ENCODE peak calls at places on chromosomes 5 and 9, in eight cellular contexts. One of them, this sample, is unnamed.

GRCh38 chr9:114001410-114001685 is 76.8 kb downstream of the AMBP start:
- DNase-seq in iPS DF 19.7: no peak
- DNase-seq in A549: no peak
- DNase-seq in Right ventricle myocardium superior: no peak
- DNase-seq in ACHN: no peak
- DNase-seq in fibroblast of the conjunctiva: no peak
- DNase-seq in GM20000: no peak
- DNase-seq in activated T-cell treated with anti-CD3 and anti-CD28 coated beads for 4 hours: no peak
- DNase-seq in this sample: no peak

GRCh38 chr9:100287186-100287585 is 65.6 kb downstream of the TEX10 start:
- DNase-seq in Right ventricle myocardium superior: no peak
- DNase-seq in A549: no peak
- DNase-seq in fibroblast of the conjunctiva: no peak
- DNase-seq in iPS DF 19.7: no peak
- DNase-seq in activated T-cell treated with anti-CD3 and anti-CD28 coated beads for 4 hours: no peak
- DNase-seq in GM20000: no peak
- DNase-seq in ACHN: no peak
- DNase-seq in this sample: no peak

GRCh38 chr5:68661237-68661636 is 432.6 kb upstream of the SLC30A5 start:
- DNase-seq in iPS DF 19.7: no peak
- DNase-seq in GM20000: peak; percentile 32
- DNase-seq in fibroblast of the conjunctiva: no peak
- DNase-seq in A549: peak; percentile 13
- DNase-seq in ACHN: peak; percentile 7
- DNase-seq in Right ventricle myocardium superior: no peak
- DNase-seq in activated T-cell treated with anti-CD3 and anti-CD28 coated beads for 4 hours: no peak
- DNase-seq in this sample: no peak

GRCh38 chr5:6676702-6677101 is 36.5 kb upstream of the TENT4A start:
- DNase-seq in iPS DF 19.7: no peak
- DNase-seq in Right ventricle myocardium superior: no peak
- DNase-seq in fibroblast of the conjunctiva: no peak
- DNase-seq in activated T-cell treated with anti-CD3 and anti-CD28 coated beads for 4 hours: no peak
- DNase-seq in A549: no peak
- DNase-seq in GM20000: no peak
- DNase-seq in ACHN: no peak
- DNase-seq in this sample: no peak

GRCh38 chr5:16025681-16026080 is 153.9 kb downstream of the MARCHF11 start:
- DNase-seq in ACHN: no peak
- DNase-seq in fibroblast of the conjunctiva: no peak
- DNase-seq in Right ventricle myocardium superior: no peak
- DNase-seq in A549: no peak
- DNase-seq in activated T-cell treated with anti-CD3 and anti-CD28 coated beads for 4 hours: no peak
- DNase-seq in iPS DF 19.7: no peak
- DNase-seq in GM20000: no peak
- DNase-seq in this sample: no peak

GRCh38 chr5:173371400-173371799 is 43.2 kb upstream of the STC2 start:
- DNase-seq in activated T-cell treated with anti-CD3 and anti-CD28 coated beads for 4 hours: no peak
- DNase-seq in A549: no peak
- DNase-seq in iPS DF 19.7: no peak
- DNase-seq in fibroblast of the conjunctiva: no peak
- DNase-seq in ACHN: no peak
- DNase-seq in GM20000: no peak
- DNase-seq in Right ventricle myocardium superior: no peak
- DNase-seq in this sample: no peak

GRCh38 chr5:142301487-142302035 is 23.3 kb downstream of the SPRY4 start:
- DNase-seq in A549: no peak
- DNase-seq in GM20000: no peak
- DNase-seq in activated T-cell treated with anti-CD3 and anti-CD28 coated beads for 4 hours: no peak
- DNase-seq in Right ventricle myocardium superior: no peak
- DNase-seq in fibroblast of the conjunctiva: no peak
- DNase-seq in ACHN: no peak
- DNase-seq in iPS DF 19.7: no peak
- DNase-seq in this sample: no peak

GRCh38 chr5:163498886-163499285 is 6.5 kb upstream of the MAT2B start:
- DNase-seq in GM20000: no peak
- DNase-seq in activated T-cell treated with anti-CD3 and anti-CD28 coated beads for 4 hours: no peak
- DNase-seq in A549: no peak
- DNase-seq in Right ventricle myocardium superior: no peak
- DNase-seq in iPS DF 19.7: no peak
- DNase-seq in ACHN: peak; percentile 34
- DNase-seq in fibroblast of the conjunctiva: no peak
- DNase-seq in this sample: no peak

GRCh38 chr5:73323466-73323865 is 125.1 kb downstream of the FOXD1 start:
- DNase-seq in GM20000: no peak
- DNase-seq in fibroblast of the conjunctiva: no peak
- DNase-seq in Right ventricle myocardium superior: no peak
- DNase-seq in iPS DF 19.7: no peak
- DNase-seq in ACHN: no peak
- DNase-seq in A549: no peak
- DNase-seq in activated T-cell treated with anti-CD3 and anti-CD28 coated beads for 4 hours: no peak
- DNase-seq in this sample: no peak

GRCh38 chr5:15980835-15981234 is 198.8 kb downstream of the MARCHF11 start:
- DNase-seq in GM20000: no peak
- DNase-seq in iPS DF 19.7: no peak
- DNase-seq in A549: no peak
- DNase-seq in activated T-cell treated with anti-CD3 and anti-CD28 coated beads for 4 hours: no peak
- DNase-seq in Right ventricle myocardium superior: no peak
- DNase-seq in fibroblast of the conjunctiva: no peak
- DNase-seq in ACHN: no peak
- DNase-seq in this sample: no peak

GRCh38 chr9:35686222-35687203 is 3.2 kb downstream of the TPM2 start:
- DNase-seq in fibroblast of the conjunctiva: peak; percentile 62
- DNase-seq in Right ventricle myocardium superior: no peak
- DNase-seq in A549: no peak
- DNase-seq in iPS DF 19.7: no peak
- DNase-seq in ACHN: no peak
- DNase-seq in activated T-cell treated with anti-CD3 and anti-CD28 coated beads for 4 hours: no peak
- DNase-seq in GM20000: no peak
- DNase-seq in this sample: no peak

GRCh38 chr5:171484460-171484899 is 65.0 kb downstream of the FGF18 start:
- DNase-seq in activated T-cell treated with anti-CD3 and anti-CD28 coated beads for 4 hours: peak; percentile 46
- DNase-seq in GM20000: peak; percentile 70
- DNase-seq in Right ventricle myocardium superior: no peak
- DNase-seq in ACHN: no peak
- DNase-seq in fibroblast of the conjunctiva: no peak
- DNase-seq in iPS DF 19.7: no peak
- DNase-seq in A549: peak; percentile 73
- DNase-seq in this sample: no peak

GRCh38 chr5:100313657-100314056 is 221.5 kb upstream of the FAM174A start:
- DNase-seq in activated T-cell treated with anti-CD3 and anti-CD28 coated beads for 4 hours: no peak
- DNase-seq in iPS DF 19.7: no peak
- DNase-seq in A549: no peak
- DNase-seq in fibroblast of the conjunctiva: no peak
- DNase-seq in GM20000: no peak
- DNase-seq in ACHN: no peak
- DNase-seq in Right ventricle myocardium superior: no peak
- DNase-seq in this sample: no peak

GRCh38 chr9:136385015-136385414 is 11.5 kb upstream of the CARD9 start:
- DNase-seq in ACHN: no peak
- DNase-seq in A549: no peak
- DNase-seq in GM20000: no peak
- DNase-seq in activated T-cell treated with anti-CD3 and anti-CD28 coated beads for 4 hours: no peak
- DNase-seq in Right ventricle myocardium superior: no peak
- DNase-seq in fibroblast of the conjunctiva: no peak
- DNase-seq in iPS DF 19.7: no peak
- DNase-seq in this sample: no peak

GRCh38 chr9:136900988-136901515 is 14.7 kb downstream of the TRAF2 start:
- DNase-seq in fibroblast of the conjunctiva: no peak
- DNase-seq in activated T-cell treated with anti-CD3 and anti-CD28 coated beads for 4 hours: no peak
- DNase-seq in Right ventricle myocardium superior: no peak
- DNase-seq in GM20000: no peak
- DNase-seq in ACHN: peak; percentile 48
- DNase-seq in iPS DF 19.7: no peak
- DNase-seq in A549: no peak
- DNase-seq in this sample: no peak